ENCODE peak calls at places on chromosomes 5 and 9, in five cellular contexts. V is PC-9; A is SJSA1; C is CD4-positive, alpha-beta T cell; I is GM23248. M is an unnamed sample.

GRCh38 chr5:38342261-38342660 is 83.9 kb downstream of the EGFLAM start:
- DNase-seq in V (no peak), A (no peak), C (no peak), I (no peak), M (no peak)

GRCh38 chr9:85741112-85741874 is 461 bp downstream of the AGTPBP1 start:
- DNase-seq in V (peak), A (peak), C (peak), I (peak), M (peak)

GRCh38 chr9:479316-479715 is 264.7 kb downstream of the DOCK8 start:
- DNase-seq in V (no peak), A (no peak), C (no peak), I (no peak), M (peak)

GRCh38 chr5:36161317-36161716 is 9.4 kb downstream of the SKP2 start:
- DNase-seq in V (no peak), A (no peak), C (no peak), I (no peak), M (no peak)

GRCh38 chr5:127041571-127041970 is 11.2 kb upstream of the MARCHF3 start:
- DNase-seq in V (no peak), A (no peak), C (no peak), I (peak), M (peak)

GRCh38 chr5:54881286-54882005 is 103.9 kb downstream of the ESM1 start:
- DNase-seq in V (no peak), A (no peak), C (no peak), I (no peak), M (peak)

GRCh38 chr9:122261469-122261881 is 3.2 kb downstream of the RBM18 start:
- DNase-seq in V (peak), A (peak), C (no peak), I (peak), M (peak)

GRCh38 chr5:174315871-174316270 is 270.4 kb downstream of the NSG2 start:
- DNase-seq in V (no peak), A (no peak), C (no peak), I (no peak), M (no peak)

GRCh38 chr9:95771556-95772280 is 103.8 kb upstream of the ERCC6L2 start:
- DNase-seq in V (no peak), A (peak), C (no peak), I (peak), M (no peak)

GRCh38 chr5:134664448-134664847 is 15.9 kb downstream of the SEC24A start:
- DNase-seq in V (no peak), A (no peak), C (no peak), I (no peak), M (no peak)

GRCh38 chr9:89920901-89921300 is 316.1 kb downstream of the GADD45G start:
- DNase-seq in V (no peak), A (no peak), C (no peak), I (no peak), M (peak)

GRCh38 chr9:72168075-72168474 is 18.8 kb downstream of the GDA start:
- DNase-seq in V (no peak), A (no peak), C (no peak), I (no peak), M (no peak)

GRCh38 chr9:76302947-76303550 is 91.2 kb downstream of the RFK start:
- DNase-seq in V (no peak), A (no peak), C (no peak), I (peak), M (peak)

GRCh38 chr5:142834504-142834903 is 64.3 kb downstream of the ARHGAP26 start:
- DNase-seq in V (no peak), A (no peak), C (no peak), I (no peak), M (no peak)

GRCh38 chr5:54836959-54837534 is 148.3 kb downstream of the ESM1 start:
- DNase-seq in V (no peak), A (no peak), C (no peak), I (peak), M (no peak)

M was measured in M059J.